ENCODE peak calls at places on chromosome 10, in four cellular contexts. One of them, this sample, is unnamed. For H3K27me3, the result is how much of the 10 kb centered on the place peaks cover.

GRCh38 chr10:4081691-4082111 is 296.7 kb upstream of the KLF6 start:
- DNase-seq in Panc1: no peak
- DNase-seq in neural progenitor cell: no peak
- DNase-seq in brain microvascular endothelial cell: no peak
- DNase-seq in this sample: no peak

GRCh38 chr10:125788156-125789034 is 12.8 kb upstream of the MMP21 start:
- DNase-seq in Panc1: no peak
- DNase-seq in neural progenitor cell: no peak
- DNase-seq in brain microvascular endothelial cell: no peak
- DNase-seq in this sample: no peak

GRCh38 chr10:13206546-13207443 is 27.4 kb downstream of the UCMA start:
- DNase-seq in Panc1: no peak
- DNase-seq in neural progenitor cell: peak
- DNase-seq in brain microvascular endothelial cell: peak
- DNase-seq in this sample: peak

GRCh38 chr10:99520040-99520803 is 12.5 kb upstream of the NKX2-3 start:
- DNase-seq in Panc1: no peak
- DNase-seq in neural progenitor cell: peak
- DNase-seq in brain microvascular endothelial cell: no peak
- DNase-seq in this sample: no peak

GRCh38 chr10:110783509-110784103 is 88.1 kb upstream of the PDCD4 start:
- DNase-seq in Panc1: no peak
- DNase-seq in neural progenitor cell: no peak
- DNase-seq in brain microvascular endothelial cell: peak
- DNase-seq in this sample: no peak

GRCh38 chr10:13335881-13336280 is 12.2 kb downstream of the SEPHS1 start:
- DNase-seq in Panc1: no peak
- DNase-seq in neural progenitor cell: no peak
- DNase-seq in brain microvascular endothelial cell: no peak
- DNase-seq in this sample: no peak

GRCh38 chr10:109934958-109935793 is 11.9 kb upstream of the XPNPEP1 start:
- DNase-seq in Panc1: no peak
- DNase-seq in neural progenitor cell: peak
- DNase-seq in brain microvascular endothelial cell: peak
- DNase-seq in this sample: no peak

GRCh38 chr10:112376578-112376855 is 2.6 kb downstream of the ACSL5 start:
- DNase-seq in Panc1: no peak
- DNase-seq in neural progenitor cell: no peak
- DNase-seq in brain microvascular endothelial cell: no peak
- DNase-seq in this sample: no peak

GRCh38 chr10:132807621-132808049 is 21.7 kb upstream of the NKX6-2 start:
- DNase-seq in Panc1: no peak
- DNase-seq in neural progenitor cell: no peak
- DNase-seq in brain microvascular endothelial cell: no peak
- DNase-seq in this sample: no peak

GRCh38 chr10:33617381-33617780 is 282.9 kb upstream of the NRP1 start:
- DNase-seq in Panc1: no peak
- DNase-seq in neural progenitor cell: no peak
- DNase-seq in brain microvascular endothelial cell: no peak
- DNase-seq in this sample: no peak

GRCh38 chr10:23096814-23097549 is 1.6 kb downstream of the MSRB2 start:
- DNase-seq in Panc1: no peak
- DNase-seq in neural progenitor cell: no peak
- DNase-seq in brain microvascular endothelial cell: no peak
- DNase-seq in this sample: peak

DNA sequence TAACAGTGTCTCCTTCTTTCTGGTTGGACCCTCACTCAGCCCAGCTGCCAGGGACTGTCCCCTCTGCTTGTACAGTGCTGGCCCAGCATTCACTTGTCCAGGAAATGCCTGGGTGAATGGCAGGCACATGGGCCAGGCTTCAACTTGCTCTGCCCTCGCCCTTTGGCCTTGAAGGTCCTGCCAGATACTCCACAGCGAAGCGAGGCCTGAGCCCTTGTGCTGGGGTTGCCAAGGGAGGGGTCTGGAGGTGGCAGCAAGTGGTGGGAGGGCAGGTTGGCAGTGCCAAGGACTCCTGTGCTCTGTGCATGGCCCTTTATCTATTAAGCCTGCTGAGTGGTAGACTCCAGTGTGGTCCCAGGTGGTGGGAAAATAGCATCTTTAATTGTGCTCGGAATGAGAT is 75.7 kb downstream of the CDH23 start:
- DNase-seq in Panc1: no peak
- DNase-seq in neural progenitor cell: no peak
- DNase-seq in brain microvascular endothelial cell: no peak
- DNase-seq in this sample: no peak
- H3K27ac ChIP-seq in Panc1: no peak
- H3K27ac ChIP-seq in neural progenitor cell: no peak
- H3K27ac ChIP-seq in brain microvascular endothelial cell: no peak
- H3K27ac ChIP-seq in this sample: no peak

GRCh38 chr10:123143162-123143824 is 4.6 kb upstream of the HMX2 start:
- DNase-seq in Panc1: no peak
- DNase-seq in neural progenitor cell: peak
- DNase-seq in brain microvascular endothelial cell: no peak
- DNase-seq in this sample: no peak
- H3K27me3 ChIP-seq in Panc1: under half
- H3K27me3 ChIP-seq in neural progenitor cell: half or more
- H3K27me3 ChIP-seq in brain microvascular endothelial cell: half or more
- H3K27me3 ChIP-seq in this sample: half or more

GRCh38 chr10:73248259-73248724 is 1.2 kb upstream of the DNAJC9 start:
- DNase-seq in Panc1: no peak
- DNase-seq in neural progenitor cell: no peak
- DNase-seq in brain microvascular endothelial cell: no peak
- DNase-seq in this sample: no peak

GRCh38 chr10:73253226-73253557 is 748 bp upstream of the MRPS16 start:
- DNase-seq in Panc1: no peak
- DNase-seq in neural progenitor cell: peak
- DNase-seq in brain microvascular endothelial cell: no peak
- DNase-seq in this sample: no peak

GRCh38 chr10:73247509-73248258 is 629 bp upstream of the DNAJC9 start:
- DNase-seq in Panc1: no peak
- DNase-seq in neural progenitor cell: no peak
- DNase-seq in brain microvascular endothelial cell: no peak
- DNase-seq in this sample: peak

GRCh38 chr10:73252445-73253225 is at the start of gene MRPS16:
- DNase-seq in Panc1: peak
- DNase-seq in neural progenitor cell: peak
- DNase-seq in brain microvascular endothelial cell: peak
- DNase-seq in this sample: peak

GRCh38 chr10:73251683-73252444 is 580 bp downstream of the MRPS16 start:
- DNase-seq in Panc1: no peak
- DNase-seq in neural progenitor cell: peak
- DNase-seq in brain microvascular endothelial cell: no peak
- DNase-seq in this sample: no peak
- H3K27ac ChIP-seq in Panc1: peak
- H3K27ac ChIP-seq in neural progenitor cell: peak
- H3K27ac ChIP-seq in brain microvascular endothelial cell: peak
- H3K27ac ChIP-seq in this sample: peak

GRCh38 chr10:32163774-32164148 is 107.5 kb upstream of the KIF5B start:
- DNase-seq in Panc1: no peak
- DNase-seq in neural progenitor cell: no peak
- DNase-seq in brain microvascular endothelial cell: no peak
- DNase-seq in this sample: no peak
- H3K27me3 ChIP-seq in Panc1: under half
- H3K27me3 ChIP-seq in neural progenitor cell: under half
- H3K27me3 ChIP-seq in brain microvascular endothelial cell: under half
- H3K27me3 ChIP-seq in this sample: under half